ENCODE peak calls at places on chromosomes 4 and X, in eight cellular contexts. One of them, this sample, is unnamed.

GRCh38 chrX:18889982-18890381 is 93.9 kb downstream of the PHKA2 start:
- DNase-seq in CD4-positive, alpha-beta T cell: no peak
- DNase-seq in dorsolateral prefrontal cortex: no peak
- DNase-seq in RWPE1: no peak
- DNase-seq in sigmoid colon: no peak
- DNase-seq in GM10248: no peak
- DNase-seq in PC-3: no peak
- DNase-seq in HFF-Myc: no peak
- DNase-seq in this sample: no peak

GRCh38 chr4:113436360-113436759 is 325.2 kb downstream of the CAMK2D start:
- DNase-seq in CD4-positive, alpha-beta T cell: no peak
- DNase-seq in dorsolateral prefrontal cortex: no peak
- DNase-seq in sigmoid colon: no peak
- DNase-seq in RWPE1: no peak
- DNase-seq in GM10248: no peak
- DNase-seq in HFF-Myc: peak
- DNase-seq in PC-3: no peak
- DNase-seq in this sample: no peak

GRCh38 chrX:2376166-2376565 is 124.6 kb downstream of the DHRSX start:
- DNase-seq in dorsolateral prefrontal cortex: no peak
- DNase-seq in sigmoid colon: no peak
- DNase-seq in GM10248: no peak
- DNase-seq in RWPE1: no peak
- DNase-seq in PC-3: no peak
- DNase-seq in CD4-positive, alpha-beta T cell: no peak
- DNase-seq in HFF-Myc: no peak
- DNase-seq in this sample: no peak

GRCh38 chrX:40108959-40109287 is 11.2 kb upstream of the BCOR start:
- DNase-seq in HFF-Myc: no peak
- DNase-seq in dorsolateral prefrontal cortex: peak
- DNase-seq in PC-3: peak
- DNase-seq in GM10248: no peak
- DNase-seq in RWPE1: peak
- DNase-seq in sigmoid colon: peak
- DNase-seq in CD4-positive, alpha-beta T cell: no peak
- DNase-seq in this sample: peak

GRCh38 chrX:110120025-110120424 is 117.1 kb downstream of the TMEM164 start:
- DNase-seq in sigmoid colon: no peak
- DNase-seq in GM10248: no peak
- DNase-seq in HFF-Myc: no peak
- DNase-seq in dorsolateral prefrontal cortex: no peak
- DNase-seq in RWPE1: no peak
- DNase-seq in PC-3: no peak
- DNase-seq in CD4-positive, alpha-beta T cell: no peak
- DNase-seq in this sample: no peak

GRCh38 chrX:56232221-56233082 is at the start of gene KLF8:
- DNase-seq in GM10248: peak
- DNase-seq in sigmoid colon: peak
- DNase-seq in CD4-positive, alpha-beta T cell: peak
- DNase-seq in dorsolateral prefrontal cortex: peak
- DNase-seq in PC-3: no peak
- DNase-seq in HFF-Myc: no peak
- DNase-seq in RWPE1: peak
- DNase-seq in this sample: peak

GRCh38 chrX:49172280-49172780 is 632 bp downstream of the PLP2 start:
- DNase-seq in sigmoid colon: peak
- DNase-seq in RWPE1: no peak
- DNase-seq in CD4-positive, alpha-beta T cell: peak
- DNase-seq in dorsolateral prefrontal cortex: peak
- DNase-seq in GM10248: peak
- DNase-seq in HFF-Myc: no peak
- DNase-seq in PC-3: peak
- DNase-seq in this sample: peak

GRCh38 chr4:176729489-176729888 is 63.2 kb downstream of the VEGFC start:
- DNase-seq in HFF-Myc: no peak
- DNase-seq in CD4-positive, alpha-beta T cell: no peak
- DNase-seq in dorsolateral prefrontal cortex: no peak
- DNase-seq in GM10248: no peak
- DNase-seq in sigmoid colon: no peak
- DNase-seq in RWPE1: no peak
- DNase-seq in PC-3: no peak
- DNase-seq in this sample: no peak

GRCh38 chrX:5595570-5595969 is 633.1 kb downstream of the NLGN4X start:
- DNase-seq in CD4-positive, alpha-beta T cell: no peak
- DNase-seq in dorsolateral prefrontal cortex: no peak
- DNase-seq in HFF-Myc: no peak
- DNase-seq in PC-3: no peak
- DNase-seq in GM10248: no peak
- DNase-seq in RWPE1: no peak
- DNase-seq in sigmoid colon: no peak
- DNase-seq in this sample: no peak

GRCh38 chr4:8893624-8894423 is 22.2 kb upstream of the HMX1 start:
- DNase-seq in RWPE1: no peak
- DNase-seq in PC-3: no peak
- DNase-seq in HFF-Myc: no peak
- DNase-seq in CD4-positive, alpha-beta T cell: no peak
- DNase-seq in sigmoid colon: no peak
- DNase-seq in GM10248: no peak
- DNase-seq in dorsolateral prefrontal cortex: no peak
- DNase-seq in this sample: no peak

GRCh38 chrX:85444613-85445012 is 65.1 kb upstream of the POF1B start:
- DNase-seq in dorsolateral prefrontal cortex: no peak
- DNase-seq in HFF-Myc: no peak
- DNase-seq in PC-3: no peak
- DNase-seq in RWPE1: no peak
- DNase-seq in sigmoid colon: no peak
- DNase-seq in GM10248: no peak
- DNase-seq in CD4-positive, alpha-beta T cell: no peak
- DNase-seq in this sample: no peak

DNA sequence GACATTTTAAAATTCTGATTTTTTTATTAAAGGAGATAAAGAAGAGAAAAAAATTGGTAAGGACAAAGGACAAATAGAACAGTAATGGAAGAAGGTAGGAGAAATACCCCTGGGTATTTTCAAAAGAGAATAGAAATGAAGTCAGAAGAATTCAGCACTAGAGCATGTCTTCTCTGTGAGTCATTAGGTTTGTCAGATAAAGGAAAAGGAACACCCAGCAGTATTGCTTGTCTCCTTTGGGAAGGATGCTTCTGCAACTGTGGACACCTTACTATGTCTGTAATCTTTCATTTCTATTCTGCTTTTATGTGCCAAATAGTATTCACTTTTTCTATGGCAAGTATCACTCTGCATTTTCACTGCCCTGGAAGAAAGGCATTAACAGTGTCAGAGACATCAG is 24.0 kb upstream of the PCDH7 start:
- DNase-seq in RWPE1: no peak
- DNase-seq in CD4-positive, alpha-beta T cell: no peak
- DNase-seq in PC-3: no peak
- DNase-seq in GM10248: no peak
- DNase-seq in dorsolateral prefrontal cortex: no peak
- DNase-seq in sigmoid colon: no peak
- DNase-seq in HFF-Myc: no peak
- DNase-seq in this sample: no peak
- TF ChIP-seq CTCF in RWPE1: no peak
- TF ChIP-seq CTCF in CD4-positive, alpha-beta T cell: no peak
- TF ChIP-seq CTCF in PC-3: no peak
- TF ChIP-seq CTCF in GM10248: no peak
- TF ChIP-seq CTCF in dorsolateral prefrontal cortex: no peak
- TF ChIP-seq CTCF in sigmoid colon: no peak
- TF ChIP-seq CTCF in HFF-Myc: no peak
- TF ChIP-seq CTCF in this sample: no peak

DNA sequence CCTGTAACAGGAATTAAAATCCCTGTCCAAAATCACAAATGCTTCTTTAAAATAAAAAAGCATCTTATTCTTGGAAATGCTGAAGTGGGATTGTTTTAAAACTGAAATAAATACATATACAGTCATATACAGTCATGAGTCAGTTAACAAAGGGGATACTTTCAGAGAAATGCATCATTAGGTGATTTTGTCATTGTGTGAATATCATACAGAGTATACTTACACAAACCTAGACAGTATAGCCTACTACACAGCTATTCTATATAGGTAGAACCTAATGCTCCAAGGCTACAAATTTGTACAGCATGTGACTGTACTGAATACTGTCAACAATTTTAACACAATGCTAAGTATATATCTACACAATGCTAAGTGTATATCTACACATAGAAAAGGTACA is 104.3 kb downstream of the BRWD3 start:
- DNase-seq in CD4-positive, alpha-beta T cell: no peak
- DNase-seq in PC-3: no peak
- DNase-seq in RWPE1: no peak
- DNase-seq in HFF-Myc: no peak
- DNase-seq in sigmoid colon: no peak
- DNase-seq in dorsolateral prefrontal cortex: no peak
- DNase-seq in GM10248: no peak
- DNase-seq in this sample: no peak
- TF ChIP-seq CTCF in CD4-positive, alpha-beta T cell: no peak
- TF ChIP-seq CTCF in PC-3: no peak
- TF ChIP-seq CTCF in RWPE1: no peak
- TF ChIP-seq CTCF in HFF-Myc: no peak
- TF ChIP-seq CTCF in sigmoid colon: no peak
- TF ChIP-seq CTCF in dorsolateral prefrontal cortex: no peak
- TF ChIP-seq CTCF in GM10248: no peak
- TF ChIP-seq CTCF in this sample: no peak

DNA sequence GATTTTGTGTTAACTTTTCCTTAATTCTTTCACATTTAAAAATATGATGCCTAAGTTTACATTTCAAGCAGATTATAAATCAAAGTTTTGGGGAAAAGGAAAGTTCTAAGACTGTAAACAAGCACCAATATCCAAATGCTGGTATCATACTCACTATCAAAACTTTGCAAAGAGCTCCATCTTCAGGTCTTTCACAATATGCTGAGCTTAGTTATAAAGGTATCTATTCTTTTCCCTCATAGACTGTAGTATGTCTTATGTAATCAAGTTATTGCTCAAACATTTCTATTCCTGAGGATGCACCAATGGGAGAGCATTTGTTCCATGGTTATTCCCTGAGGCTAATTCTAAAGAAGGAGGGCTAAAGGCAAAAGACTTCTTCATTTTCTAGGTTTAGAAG is 207.9 kb upstream of the FAM241A start:
- DNase-seq in GM10248: peak
- DNase-seq in dorsolateral prefrontal cortex: no peak
- DNase-seq in RWPE1: peak
- DNase-seq in PC-3: peak
- DNase-seq in CD4-positive, alpha-beta T cell: no peak
- DNase-seq in HFF-Myc: no peak
- DNase-seq in sigmoid colon: no peak
- DNase-seq in this sample: peak
- TF ChIP-seq CTCF in GM10248: peak
- TF ChIP-seq CTCF in dorsolateral prefrontal cortex: peak
- TF ChIP-seq CTCF in RWPE1: peak
- TF ChIP-seq CTCF in PC-3: peak
- TF ChIP-seq CTCF in CD4-positive, alpha-beta T cell: no peak
- TF ChIP-seq CTCF in HFF-Myc: peak
- TF ChIP-seq CTCF in sigmoid colon: no peak
- TF ChIP-seq CTCF in this sample: peak

GRCh38 chrX:68719904-68720614 is 72.6 kb downstream of the STARD8 start:
- DNase-seq in RWPE1: no peak
- DNase-seq in dorsolateral prefrontal cortex: no peak
- DNase-seq in sigmoid colon: peak
- DNase-seq in CD4-positive, alpha-beta T cell: no peak
- DNase-seq in GM10248: no peak
- DNase-seq in PC-3: peak
- DNase-seq in HFF-Myc: no peak
- DNase-seq in this sample: no peak
- TF ChIP-seq CTCF in RWPE1: no peak
- TF ChIP-seq CTCF in dorsolateral prefrontal cortex: no peak
- TF ChIP-seq CTCF in sigmoid colon: no peak
- TF ChIP-seq CTCF in CD4-positive, alpha-beta T cell: no peak
- TF ChIP-seq CTCF in GM10248: no peak
- TF ChIP-seq CTCF in PC-3: peak
- TF ChIP-seq CTCF in HFF-Myc: peak
- TF ChIP-seq CTCF in this sample: peak

This sample was measured in GM13977.